ENCODE peak calls at places on chromosomes 13 and 19, in nine cellular contexts. G is body of pancreas, K is transverse colon, D is IMR-90, L is heart left ventricle, J is adrenal gland, W is spleen, Q is gastrocnemius medialis, U is H1. R is an unnamed sample.
A peak's percentile ranks its signal among the peaks of the same experiment; 100 is the strongest.

GRCh38 chr13:84303035-84303434 is 420.8 kb upstream of the SLITRK1 start:
- DNase-seq in G (no peak), K (no peak), D (no peak), L (no peak), J (no peak), W (no peak), Q (no peak), U (no peak), R (no peak)

GRCh38 chr19:7509625-7510024 is 6.3 kb upstream of the ZNF358 start:
- DNase-seq in G (no peak), K (no peak), D (no peak), L (no peak), J (no peak), W (no peak), Q (no peak), U (no peak), R (no peak)

GRCh38 chr19:50835103-50835784 is 1.9 kb upstream of the KLK15 start:
- DNase-seq in G (peak; percentile 51), K (peak; percentile 54), D (no peak), L (no peak), J (no peak), W (no peak), Q (no peak), U (no peak), R (no peak)

GRCh38 chr13:109348514-109349340 is 437.7 kb downstream of the IRS2 start:
- DNase-seq in G (no peak), K (no peak), D (peak; percentile 64), L (no peak), J (no peak), W (no peak), Q (no peak), U (no peak), R (no peak)

GRCh38 chr13:87677334-87678234 is 6.4 kb downstream of the SLITRK5 start:
- DNase-seq in G (peak; percentile 36), K (peak; percentile 14), D (no peak), L (no peak), J (peak; percentile 43), W (peak; percentile 80), Q (no peak), U (no peak), R (peak; percentile 24)

GRCh38 chr19:3480383-3481091 is at the start of gene SMIM24:
- DNase-seq in G (no peak), K (peak; percentile 73), D (no peak), L (no peak), J (no peak), W (no peak), Q (no peak), U (no peak), R (no peak)

GRCh38 chr13:92896842-92897241 is 329.8 kb upstream of the GPC6 start:
- DNase-seq in G (no peak), K (no peak), D (peak; percentile 21), L (no peak), J (no peak), W (no peak), Q (no peak), U (no peak), R (no peak)

GRCh38 chr19:54393381-54393780 is 21.9 kb upstream of the TTYH1 start:
- DNase-seq in G (no peak), K (no peak), D (no peak), L (no peak), J (no peak), W (no peak), Q (no peak), U (no peak), R (no peak)

GRCh38 chr13:44449999-44450821 is 76.6 kb downstream of the SERP2 start:
- DNase-seq in G (no peak), K (no peak), D (no peak), L (no peak), J (no peak), W (no peak), Q (no peak), U (no peak), R (no peak)

DNA sequence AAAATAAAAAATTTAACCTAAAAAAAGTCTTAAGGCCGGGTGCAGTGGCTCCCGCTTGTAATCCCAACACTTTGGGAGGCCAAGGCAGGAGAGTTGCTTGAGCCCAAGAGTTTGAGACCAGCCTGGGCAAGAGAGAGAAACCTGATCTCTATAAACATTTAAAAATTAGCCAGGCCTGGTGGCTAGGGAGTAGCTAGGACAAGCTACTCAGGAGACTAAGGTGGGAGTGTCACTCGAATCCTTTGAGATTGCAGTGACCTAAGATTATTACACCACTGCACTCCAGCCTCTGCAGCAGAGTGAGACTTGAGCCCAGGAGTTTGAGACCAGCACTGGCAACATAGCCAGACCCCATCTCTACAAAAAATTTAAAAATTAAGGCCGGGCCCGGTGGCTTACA is 1.1 kb downstream of the CCDC97 start:
- DNase-seq in G (no peak), K (no peak), D (no peak), L (no peak), J (no peak), W (no peak), Q (no peak), U (no peak), R (no peak)
- H3K4me1 ChIP-seq in G (peaks cover 30% of the 10 kb centered on the region), K (peaks cover 48% of the 10 kb centered on the region), D (peaks cover 7% of the 10 kb centered on the region), L (peaks cover 59% of the 10 kb centered on the region), J (peaks cover 37% of the 10 kb centered on the region), W (peaks cover 59% of the 10 kb centered on the region), Q (peaks cover 42% of the 10 kb centered on the region), U (peaks cover 10% of the 10 kb centered on the region), R (peaks cover 27% of the 10 kb centered on the region)

GRCh38 chr19:42601811-42602443 is 7.2 kb upstream of the CEACAM8 start:
- DNase-seq in G (no peak), K (no peak), D (peak; percentile 24), L (no peak), J (no peak), W (no peak), Q (no peak), U (no peak), R (no peak)
- TF ChIP-seq POLR2A in G (no peak), K (no peak), D (no peak), L (no peak), J (no peak), W (no peak), Q (no peak), U (no peak), R (no peak)

GRCh38 chr19:824885-825284 is 2.8 kb upstream of the AZU1 start:
- DNase-seq in G (no peak), K (no peak), D (no peak), L (no peak), J (no peak), W (peak; percentile 69), Q (no peak), U (no peak), R (no peak)

GRCh38 chr19:825897-826640 is 1.6 kb upstream of the AZU1 start:
- DNase-seq in G (no peak), K (no peak), D (no peak), L (no peak), J (no peak), W (no peak), Q (no peak), U (no peak), R (no peak)

GRCh38 chr19:821228-821975 is at the start of gene PLPPR3:
- DNase-seq in G (no peak), K (no peak), D (no peak), L (no peak), J (no peak), W (no peak), Q (no peak), U (no peak), R (no peak)

GRCh38 chr19:823565-824121 is 1.9 kb upstream of the PLPPR3 start:
- DNase-seq in G (no peak), K (peak; percentile 40), D (no peak), L (no peak), J (no peak), W (no peak), Q (no peak), U (no peak), R (no peak)

GRCh38 chr19:821976-822773 is 420 bp upstream of the PLPPR3 start:
- DNase-seq in G (no peak), K (no peak), D (no peak), L (no peak), J (no peak), W (no peak), Q (no peak), U (no peak), R (no peak)
- H3K4me1 ChIP-seq in G (peaks cover 13% of the 10 kb centered on the region), K (peaks cover 16% of the 10 kb centered on the region), D (peaks cover 3% of the 10 kb centered on the region), L (peaks cover 20% of the 10 kb centered on the region), J (peaks cover 5% of the 10 kb centered on the region), W (peaks cover 15% of the 10 kb centered on the region), Q (peaks cover 3% of the 10 kb centered on the region), U (peaks cover 7% of the 10 kb centered on the region), R (no peaks in the 10 kb centered on the region)

GRCh38 chr13:43124495-43124894 is 101.1 kb downstream of the DNAJC15 start:
- DNase-seq in G (no peak), K (no peak), D (no peak), L (no peak), J (no peak), W (no peak), Q (no peak), U (no peak), R (no peak)
- TF ChIP-seq POLR2A in G (no peak), K (no peak), D (no peak), L (no peak), J (no peak), W (no peak), Q (no peak), U (no peak), R (no peak)

GRCh38 chr13:51331354-51331861 is 8.1 kb upstream of the SERPINE3 start:
- DNase-seq in G (no peak), K (no peak), D (no peak), L (no peak), J (no peak), W (no peak), Q (no peak), U (no peak), R (no peak)

GRCh38 chr13:51325837-51326236 is 13.7 kb upstream of the SERPINE3 start:
- DNase-seq in G (no peak), K (no peak), D (no peak), L (no peak), J (no peak), W (no peak), Q (no peak), U (no peak), R (no peak)

GRCh38 chr13:51326782-51327181 is 12.7 kb upstream of the SERPINE3 start:
- DNase-seq in G (no peak), K (no peak), D (no peak), L (no peak), J (no peak), W (no peak), Q (no peak), U (no peak), R (no peak)

GRCh38 chr13:51330741-51331140 is 8.8 kb upstream of the SERPINE3 start:
- DNase-seq in G (no peak), K (no peak), D (no peak), L (no peak), J (no peak), W (no peak), Q (no peak), U (no peak), R (no peak)

GRCh38 chr13:51328488-51328887 is 11.0 kb upstream of the SERPINE3 start:
- DNase-seq in G (no peak), K (no peak), D (no peak), L (no peak), J (no peak), W (no peak), Q (no peak), U (peak; percentile 77), R (no peak)
- H3K4me1 ChIP-seq in G (no peaks in the 10 kb centered on the region), K (no peaks in the 10 kb centered on the region), D (no peaks in the 10 kb centered on the region), L (peaks cover 10% of the 10 kb centered on the region), J (no peaks in the 10 kb centered on the region), W (peaks cover 3% of the 10 kb centered on the region), Q (no peaks in the 10 kb centered on the region), U (peaks cover 15% of the 10 kb centered on the region), R (no peaks in the 10 kb centered on the region)

GRCh38 chr19:13972368-13973155 is 20.3 kb downstream of the DCAF15 start:
- DNase-seq in G (no peak), K (no peak), D (no peak), L (no peak), J (no peak), W (no peak), Q (no peak), U (no peak), R (no peak)
- TF ChIP-seq POLR2A in G (no peak), K (no peak), D (no peak), L (no peak), J (no peak), W (no peak), Q (no peak), U (no peak), R (no peak)